ENCODE peak calls at places on chromosomes 12 and 14, in ten cellular contexts. U is IMR-90, W is ovary, J is testis, I is sigmoid colon, Z is heart left ventricle, M is body of pancreas, C is uterus, L is tibial nerve, S is stomach. V is an unnamed sample. For H3K36me3, the result is how much of the 10 kb centered on the place peaks cover.

GRCh38 chr14:64704145-64704742 is at the start of gene PLEKHG3:
- DNase-seq in W (peak), L (no peak), S (peak), I (peak), J (peak), C (peak), M (peak), Z (peak), U (peak), V (peak)

GRCh38 chr12:5561843-5562242 is 129.9 kb downstream of the NTF3 start:
- DNase-seq in U (no peak), L (no peak), W (no peak), M (no peak), J (no peak), C (no peak), S (no peak), Z (no peak), I (no peak), V (no peak)

GRCh38 chr14:65791551-65791981 is 379.0 kb downstream of the FUT8 start:
- DNase-seq in C (no peak), Z (no peak), S (no peak), J (no peak), U (peak), L (no peak), M (no peak), W (no peak), I (no peak), V (no peak)

GRCh38 chr12:62848418-62848817 is 86.5 kb downstream of the PPM1H start:
- DNase-seq in S (no peak), W (no peak), Z (no peak), C (no peak), I (no peak), L (no peak), U (peak), J (no peak), M (no peak), V (no peak)

GRCh38 chr12:51389302-51389999 is 1.8 kb downstream of the GALNT6 start:
- DNase-seq in C (no peak), I (no peak), Z (no peak), J (no peak), U (peak), M (no peak), S (peak), W (peak), L (no peak), V (no peak)

GRCh38 chr12:15629108-15629507 is 160.1 kb downstream of the EPS8 start:
- DNase-seq in C (peak), L (peak), I (peak), W (peak), M (peak), J (peak), S (peak), Z (no peak), U (peak), V (no peak)

GRCh38 chr14:74038015-74038859 is 19.1 kb downstream of the BBOF1 start:
- DNase-seq in M (peak), C (no peak), S (no peak), I (no peak), W (no peak), L (no peak), J (no peak), Z (no peak), U (peak), V (no peak)

GRCh38 chr12:93767524-93767863 is 90.3 kb downstream of the CRADD start:
- DNase-seq in U (no peak), M (no peak), C (no peak), I (no peak), Z (no peak), J (no peak), L (no peak), W (no peak), S (no peak), V (no peak)

GRCh38 chr12:131863711-131864396 is 30.6 kb upstream of the ULK1 start:
- DNase-seq in W (peak), Z (no peak), S (no peak), J (no peak), M (no peak), I (no peak), C (no peak), L (no peak), U (no peak), V (no peak)

GRCh38 chr14:92794547-92794941 is 439 bp downstream of the GOLGA5 start:
- DNase-seq in M (peak), U (peak), Z (no peak), C (no peak), I (peak), L (no peak), S (no peak), J (no peak), W (no peak), V (no peak)

GRCh38 chr14:79764288-79764687 is 447.0 kb downstream of the DIO2 start:
- DNase-seq in U (no peak), I (no peak), L (no peak), W (no peak), J (no peak), M (no peak), C (no peak), Z (no peak), S (no peak), V (no peak)

GRCh38 chr14:75343914-75344313 is 65.3 kb downstream of the FOS start:
- DNase-seq in U (no peak), W (no peak), M (no peak), S (no peak), L (no peak), C (no peak), J (no peak), I (no peak), Z (no peak), V (no peak)

GRCh38 chr14:64741200-64741599 is 37.0 kb downstream of the PLEKHG3 start:
- DNase-seq in M (no peak), U (no peak), L (no peak), Z (no peak), S (no peak), I (no peak), J (no peak), W (no peak), C (no peak), V (no peak)

GRCh38 chr12:128068211-128068610 is 198.8 kb upstream of the TMEM132C start:
- DNase-seq in M (no peak), W (no peak), Z (no peak), S (no peak), J (no peak), U (no peak), I (no peak), L (no peak), C (no peak), V (no peak)

GRCh38 chr14:70098257-70098809 is 90.4 kb downstream of the SLC8A3 start:
- DNase-seq in I (no peak), Z (no peak), J (no peak), S (no peak), C (no peak), U (no peak), W (no peak), L (no peak), M (no peak), V (no peak)

GRCh38 chr12:108690191-108690518 is 41.2 kb downstream of the CORO1C start:
- DNase-seq in J (no peak), W (no peak), S (no peak), U (no peak), L (no peak), Z (no peak), C (no peak), I (no peak), M (no peak), V (no peak)

GRCh38 chr12:6708968-6709394 is 8.4 kb upstream of the PIANP start:
- DNase-seq in L (no peak), J (peak), C (no peak), U (no peak), I (no peak), M (no peak), W (no peak), S (no peak), Z (no peak), V (no peak)

GRCh38 chr12:65561798-65562382 is 262.4 kb upstream of the HMGA2 start:
- DNase-seq in S (no peak), U (peak), I (no peak), J (no peak), W (no peak), L (no peak), Z (no peak), C (no peak), M (no peak), V (no peak)

GRCh38 chr12:103586132-103586531 is 941 bp upstream of the STAB2 start:
- DNase-seq in U (no peak), C (no peak), J (no peak), Z (no peak), W (no peak), M (no peak), S (no peak), I (no peak), L (no peak), V (no peak)

GRCh38 chr14:75279153-75279738 is 618 bp downstream of the FOS start:
- DNase-seq in S (no peak), J (peak), C (peak), U (peak), I (peak), Z (peak), L (peak), M (peak), W (peak), V (peak)

GRCh38 chr14:52117433-52117832 is 48.6 kb upstream of the NID2 start:
- DNase-seq in J (no peak), M (no peak), L (no peak), W (no peak), C (no peak), Z (peak), U (peak), S (no peak), I (no peak), V (no peak)

GRCh38 chr12:67661311-67662011 is 12.9 kb downstream of the DYRK2 start:
- DNase-seq in J (no peak), W (no peak), Z (no peak), C (no peak), I (no peak), S (no peak), U (peak), L (no peak), M (no peak), V (no peak)

GRCh38 chr12:9113987-9114309 is 1.8 kb downstream of the A2M start:
- DNase-seq in U (no peak), I (no peak), M (no peak), Z (no peak), C (no peak), J (no peak), W (no peak), L (no peak), S (no peak), V (no peak)

GRCh38 chr12:6967548-6968100 is 2.8 kb downstream of the PHB2 start:
- DNase-seq in L (no peak), J (no peak), I (no peak), C (no peak), M (no peak), U (no peak), W (peak), S (no peak), Z (no peak), V (peak)

GRCh38 chr12:56084958-56085543 is 5.1 kb downstream of the ERBB3 start:
- DNase-seq in W (no peak), Z (no peak), J (no peak), L (no peak), M (peak), C (no peak), I (no peak), S (peak), U (no peak), V (peak)

GRCh38 chr12:34288963-34289345 is 266.7 kb downstream of the ALG10 start:
- DNase-seq in M (no peak), I (no peak), J (no peak), Z (no peak), U (no peak), L (peak), W (no peak), C (no peak), S (no peak), V (no peak)

GRCh38 chr14:26905219-26905618 is 307.4 kb upstream of the NOVA1 start:
- DNase-seq in S (no peak), M (no peak), Z (no peak), I (no peak), C (no peak), J (no peak), U (no peak), L (no peak), W (no peak), V (no peak)

GRCh38 chr12:52976574-52977071 is 27.7 kb downstream of the KRT18 start:
- DNase-seq in C (no peak), M (peak), L (no peak), J (no peak), I (no peak), S (no peak), U (peak), W (no peak), Z (no peak), V (no peak)
- TF ChIP-seq CTCF in C (no peak), M (no peak), L (no peak), J (no peak), I (no peak), S (no peak), U (no peak), W (no peak), Z (no peak), V (no peak)

DNA sequence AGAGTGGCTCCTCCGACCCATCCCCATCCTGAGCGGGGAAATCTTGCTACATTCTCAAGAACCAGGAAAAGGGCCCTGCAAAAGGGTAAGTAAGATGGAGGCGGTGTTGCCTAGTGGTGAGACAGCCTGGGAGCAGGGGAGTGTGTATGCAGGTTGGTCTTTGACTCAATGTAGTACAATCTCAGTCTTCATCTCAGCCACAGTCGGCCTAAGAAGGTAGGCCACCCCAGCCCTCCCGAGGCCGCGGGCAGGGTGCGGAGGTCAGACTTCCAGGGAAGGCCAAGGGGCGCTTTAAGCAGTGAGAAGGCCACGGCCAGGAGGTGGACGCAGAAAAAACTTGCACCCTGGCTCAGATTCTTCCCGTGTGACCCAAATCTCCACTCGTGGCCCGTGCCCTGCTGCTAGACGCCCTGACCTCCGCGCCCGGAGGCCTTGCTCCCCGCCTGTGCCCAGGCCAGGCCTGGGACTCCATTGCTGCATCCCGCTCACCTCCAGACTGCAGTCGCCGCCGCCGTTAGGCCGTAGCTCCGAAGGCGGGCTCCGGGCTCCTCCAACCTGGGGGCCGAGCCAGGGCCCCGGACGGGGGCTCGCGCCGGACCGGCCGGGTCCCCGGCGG is 435 bp downstream of the FOXM1 start:
- DNase-seq in L (no peak), S (no peak), Z (no peak), M (no peak), I (peak), W (no peak), J (no peak), U (no peak), C (no peak), V (no peak)
- TF ChIP-seq POLR2A in L (no peak), S (no peak), Z (no peak), M (no peak), I (no peak), W (no peak), J (no peak), U (no peak), C (no peak), V (no peak)

DNA sequence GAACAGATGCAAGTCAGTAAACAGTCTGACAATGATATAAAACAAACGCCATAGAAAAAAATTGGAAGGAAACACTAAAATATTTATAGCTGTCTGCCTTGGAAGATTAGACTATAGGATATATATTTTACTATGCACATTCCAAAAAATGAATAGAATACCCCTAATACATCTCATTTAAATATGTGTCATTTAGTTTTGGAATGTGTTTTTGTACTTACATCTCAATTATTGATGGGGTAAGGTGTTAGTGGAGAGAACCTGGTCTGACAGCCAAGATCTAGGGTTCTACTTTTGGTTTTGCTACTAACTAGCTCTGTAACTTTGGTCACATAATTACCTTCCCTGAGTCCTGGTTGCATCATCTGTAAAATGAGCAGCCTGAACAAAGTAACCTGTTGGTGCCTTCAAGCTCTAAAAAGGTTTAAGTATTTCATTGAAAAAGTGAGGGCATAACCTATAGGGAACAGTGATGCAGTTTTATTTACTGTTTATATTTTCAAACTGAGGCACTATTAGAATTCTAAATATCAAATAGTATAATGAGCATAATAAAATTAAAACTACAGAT is 28.6 kb upstream of the SLC6A13 start:
- DNase-seq in S (no peak), M (no peak), Z (no peak), I (no peak), J (no peak), L (no peak), W (no peak), C (no peak), U (no peak), V (no peak)
- H3K36me3 ChIP-seq in S (half or more), M (under half), Z (half or more), I (under half), J (under half), L (half or more), W (under half), C (under half), U (under half), V (under half)

DNA sequence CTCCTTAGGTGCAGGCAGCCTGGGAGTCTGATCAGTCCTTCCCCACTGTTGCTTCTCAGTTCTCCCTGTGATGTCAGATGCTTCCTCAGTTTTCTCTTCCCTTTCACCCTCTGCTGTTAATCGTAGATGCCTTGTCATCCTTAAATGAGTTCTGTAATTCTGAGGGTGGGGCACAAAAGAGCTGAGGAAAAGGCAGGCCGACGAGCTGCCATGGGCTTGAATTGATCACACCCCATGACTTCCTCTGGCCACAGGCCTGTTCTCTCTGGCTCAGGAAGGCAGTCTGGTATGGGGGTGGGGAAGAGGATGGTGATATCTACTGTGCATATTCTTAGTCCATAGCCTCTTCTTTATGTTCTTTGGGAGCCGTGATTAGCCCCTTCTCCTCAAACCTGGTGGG is 5.2 kb upstream of the AP1G2 start:
- DNase-seq in I (peak), Z (no peak), J (no peak), S (no peak), M (peak), W (no peak), C (no peak), U (no peak), L (no peak), V (no peak)
- TF ChIP-seq CTCF in I (no peak), Z (no peak), J (no peak), S (no peak), M (no peak), W (no peak), C (no peak), U (no peak), L (no peak), V (no peak)